ENCODE peak calls at places on chromosomes 12 and 14, in seven cellular contexts. L, I, P, S, T, B and Q are unnamed samples.

GRCh38 chr12:59055204-59055839 is 135.0 kb upstream of the LRIG3 start:
- DNase-seq in L (no peak), B (no peak), T (peak), S (no peak), P (no peak), I (peak), Q (no peak)

GRCh38 chr12:8697120-8697475 is 693 bp upstream of the RIMKLB start:
- DNase-seq in P (no peak), T (peak), L (no peak), I (peak), B (no peak), S (peak), Q (no peak)

GRCh38 chr12:82527165-82527780 is 159.4 kb upstream of the TMTC2 start:
- DNase-seq in L (peak), I (peak), B (no peak), T (peak), P (peak), S (peak), Q (peak)

GRCh38 chr12:118358607-118359540 is 13.8 kb downstream of the TAOK3 start:
- DNase-seq in B (no peak), S (no peak), I (no peak), P (no peak), T (no peak), L (no peak), Q (no peak)

GRCh38 chr12:24596768-24597388 is 352.0 kb downstream of the BCAT1 start:
- DNase-seq in P (no peak), T (peak), I (no peak), S (no peak), B (no peak), L (no peak), Q (no peak)

GRCh38 chr14:99601301-99601945 is 2.6 kb downstream of the CCDC85C start:
- DNase-seq in L (no peak), S (no peak), T (no peak), I (no peak), B (no peak), P (no peak), Q (no peak)

GRCh38 chr12:98456583-98457573 is 58.5 kb upstream of the TMPO start:
- DNase-seq in T (peak), I (no peak), P (peak), L (peak), S (no peak), B (no peak), Q (peak)

GRCh38 chr12:50986961-50987737 is 34.8 kb downstream of the HIGD1C start:
- DNase-seq in T (peak), P (no peak), B (peak), S (peak), I (peak), L (no peak), Q (no peak)

GRCh38 chr12:113099364-113099763 is 36.2 kb downstream of the RASAL1 start:
- DNase-seq in I (no peak), T (no peak), S (no peak), B (no peak), L (no peak), P (no peak), Q (no peak)

GRCh38 chr14:69808919-69809808 is 12.1 kb upstream of the SLC10A1 start:
- DNase-seq in I (no peak), B (no peak), T (no peak), P (no peak), L (no peak), S (no peak), Q (no peak)

GRCh38 chr12:4556730-4557519 is 5.1 kb upstream of the DYRK4 start:
- DNase-seq in T (no peak), I (no peak), S (no peak), L (no peak), P (no peak), B (no peak), Q (no peak)

GRCh38 chr12:75955251-75955650 is 76.3 kb downstream of the PHLDA1 start:
- DNase-seq in S (no peak), T (no peak), B (no peak), L (no peak), P (no peak), I (no peak), Q (no peak)

GRCh38 chr12:59651230-59651920 is 55.5 kb downstream of the SLC16A7 start:
- DNase-seq in L (no peak), T (peak), P (no peak), S (no peak), B (no peak), I (no peak), Q (no peak)

GRCh38 chr12:123089631-123090353 is 61.1 kb downstream of the PITPNM2 start:
- DNase-seq in T (peak), I (peak), B (no peak), P (no peak), S (no peak), L (no peak), Q (no peak)

GRCh38 chr14:62064741-62065323 is 302.6 kb downstream of the SNAPC1 start:
- DNase-seq in S (no peak), P (no peak), T (no peak), I (no peak), B (no peak), L (no peak), Q (no peak)

GRCh38 chr14:104101651-104102281 is 16.3 kb downstream of the ASPG start:
- DNase-seq in T (no peak), P (no peak), B (no peak), L (peak), S (no peak), I (no peak), Q (no peak)

GRCh38 chr14:100709252-100709955 is 17.3 kb upstream of the DLK1 start:
- DNase-seq in L (peak), P (no peak), S (peak), I (no peak), T (peak), B (no peak), Q (no peak)

GRCh38 chr14:57480044-57480443 is 13.6 kb downstream of the CCDC198 start:
- DNase-seq in B (no peak), L (no peak), T (peak), I (peak), P (no peak), S (no peak), Q (no peak)

GRCh38 chr14:97328743-97329142 is 531.6 kb downstream of the VRK1 start:
- DNase-seq in L (no peak), T (no peak), P (no peak), B (no peak), S (no peak), I (no peak), Q (no peak)

GRCh38 chr12:82383930-82384513 is 25.7 kb downstream of the METTL25 start:
- DNase-seq in S (no peak), I (peak), T (peak), B (no peak), L (no peak), P (no peak), Q (no peak)

GRCh38 chr12:30180602-30181001 is 396.9 kb upstream of the TMTC1 start:
- DNase-seq in I (no peak), B (no peak), L (no peak), T (no peak), S (no peak), P (no peak), Q (no peak)

GRCh38 chr12:15580431-15580830 is 208.8 kb downstream of the EPS8 start:
- DNase-seq in B (peak), I (no peak), S (peak), P (peak), T (no peak), L (no peak), Q (no peak)

GRCh38 chr12:79426121-79426520 is 264.6 kb downstream of the PAWR start:
- DNase-seq in L (no peak), T (no peak), B (no peak), P (no peak), I (no peak), S (no peak), Q (no peak)

GRCh38 chr12:70353780-70354640 is 12.1 kb upstream of the KCNMB4 start:
- DNase-seq in P (no peak), B (no peak), T (no peak), L (no peak), S (no peak), I (no peak), Q (no peak)

GRCh38 chr12:76634074-76634570 is 74.6 kb upstream of the OSBPL8 start:
- DNase-seq in B (no peak), L (no peak), T (no peak), S (no peak), I (no peak), P (no peak), Q (no peak)

GRCh38 chr12:28021704-28022103 is 49.2 kb upstream of the PTHLH start:
- DNase-seq in L (no peak), S (no peak), B (no peak), I (no peak), P (no peak), T (no peak), Q (no peak)